ENCODE peak calls at places on chromosomes 2 and 18, in five cellular contexts. J, B, X, M and D are unnamed samples.

GRCh38 chr2:184155791-184156190 is 442.5 kb upstream of the ZNF804A start:
- DNase-seq in J (no peak), B (no peak), X (no peak), M (no peak), D (no peak)

GRCh38 chr2:6627316-6627715 is 238.4 kb downstream of the CMPK2 start:
- DNase-seq in J (no peak), B (no peak), X (no peak), M (no peak), D (no peak)

GRCh38 chr2:138490673-138491494 is 10.7 kb upstream of the SPOPL start:
- DNase-seq in J (no peak), B (no peak), X (no peak), M (no peak), D (no peak)

GRCh38 chr2:121902171-121902591 is 146.7 kb downstream of the TSN start:
- DNase-seq in J (peak; percentile 12), B (peak; percentile 89), X (no peak), M (no peak), D (no peak)

GRCh38 chr2:173962583-173963110 is 2.5 kb downstream of the SP3 start:
- DNase-seq in J (no peak), B (no peak), X (no peak), M (no peak), D (peak; percentile 24)

GRCh38 chr2:46663614-46664013 is 184.2 kb downstream of the TMEM247 start:
- DNase-seq in J (no peak), B (no peak), X (no peak), M (no peak), D (no peak)

GRCh38 chr2:226798422-226799210 is 1.0 kb downstream of the IRS1 start:
- DNase-seq in J (peak; percentile 58), B (peak; percentile 69), X (peak; percentile 66), M (no peak), D (peak; percentile 85)

GRCh38 chr2:129895061-129895460 is 84.4 kb upstream of the RAB6C start:
- DNase-seq in J (no peak), B (no peak), X (no peak), M (no peak), D (no peak)

GRCh38 chr2:20327370-20327769 is 23.3 kb downstream of the PUM2 start:
- DNase-seq in J (no peak), B (no peak), X (no peak), M (no peak), D (no peak)

GRCh38 chr18:32661486-32662299 is 111.1 kb downstream of the KLHL14 start:
- DNase-seq in J (no peak), B (peak; percentile 2), X (no peak), M (peak; percentile 53), D (no peak)

GRCh38 chr18:39571511-39571910 is 2005.9 kb upstream of the CELF4 start:
- DNase-seq in J (no peak), B (peak; percentile 51), X (peak; percentile 10), M (no peak), D (peak; percentile 18)

GRCh38 chr2:133760366-133760765 is 192.1 kb upstream of the NCKAP5 start:
- DNase-seq in J (no peak), B (no peak), X (no peak), M (peak; percentile 97), D (no peak)

GRCh38 chr2:105593221-105593967 is 151.3 kb upstream of the NCK2 start:
- DNase-seq in J (no peak), B (peak; percentile 36), X (no peak), M (no peak), D (no peak)